ENCODE peak calls at places on chromosomes 4 and X, in four cellular contexts. F is IMR-90, B is K562, D is keratinocyte. Z is an unnamed sample.

GRCh38 chrX:57044226-57044625 is 48.9 kb upstream of the SPIN3 start:
- DNase-seq in F (no peak), B (no peak), D (no peak), Z (no peak)

GRCh38 chr4:53240573-53240972 is 125.3 kb downstream of the SCFD2 start:
- DNase-seq in F (no peak), B (no peak), D (no peak), Z (no peak)

GRCh38 chr4:113146876-113147358 is 97.5 kb downstream of the ANK2 start:
- DNase-seq in F (no peak), B (no peak), D (no peak), Z (peak; percentile 5)

GRCh38 chrX:51837926-51838325 is 55.5 kb upstream of the MAGED1 start:
- DNase-seq in F (peak; percentile 52), B (no peak), D (no peak), Z (peak; percentile 37)

GRCh38 chrX:120090208-120090607 is 12.7 kb upstream of the RHOXF2B start:
- DNase-seq in F (no peak), B (no peak), D (no peak), Z (no peak)

GRCh38 chrX:8731579-8732395 is at the start of gene ANOS1:
- DNase-seq in F (no peak), B (no peak), D (no peak), Z (peak; percentile 52)

GRCh38 chr4:128521634-128522253 is 234.1 kb upstream of the PGRMC2 start:
- DNase-seq in F (peak; percentile 59), B (peak; percentile 47), D (no peak), Z (peak; percentile 95)

GRCh38 chrX:4550018-4550417 is 836.6 kb upstream of the PRKX start:
- DNase-seq in F (no peak), B (no peak), D (no peak), Z (no peak)

GRCh38 chr4:13219971-13220370 is 264.2 kb downstream of the RAB28 start:
- DNase-seq in F (no peak), B (no peak), D (no peak), Z (no peak)

GRCh38 chr4:103118171-103118570 is 18.5 kb upstream of the BDH2 start:
- DNase-seq in F (peak; percentile 46), B (no peak), D (no peak), Z (no peak)

GRCh38 chr4:37748546-37748945 is 62.4 kb upstream of the RELL1 start:
- DNase-seq in F (no peak), B (no peak), D (no peak), Z (no peak)

GRCh38 chr4:122045533-122045932 is 93.7 kb upstream of the TRPC3 start:
- DNase-seq in F (peak; percentile 96), B (no peak), D (peak; percentile 75), Z (peak; percentile 78)

GRCh38 chr4:162557516-162558106 is 393.8 kb upstream of the FSTL5 start:
- DNase-seq in F (no peak), B (no peak), D (no peak), Z (no peak)

GRCh38 chrX:155068165-155068564 is 2.8 kb downstream of the CMC4 start:
- DNase-seq in F (peak; percentile 70), B (no peak), D (no peak), Z (peak; percentile 44)

GRCh38 chr4:20487852-20488251 is 212.4 kb upstream of the PACRGL start:
- DNase-seq in F (peak; percentile 25), B (no peak), D (no peak), Z (no peak)

GRCh38 chrX:130173190-130173895 is 1.6 kb downstream of the RAB33A start:
- DNase-seq in F (peak; percentile 91), B (peak; percentile 43), D (no peak), Z (peak; percentile 48)

GRCh38 chrX:21373637-21374162 is 518 bp upstream of the CNKSR2 start:
- DNase-seq in F (no peak), B (no peak), D (no peak), Z (no peak)

GRCh38 chr4:155025762-155026457 is 182.5 kb upstream of the NPY2R start:
- DNase-seq in F (no peak), B (peak; percentile 16), D (no peak), Z (peak; percentile 85)

GRCh38 chrX:102546818-102547493 is 30.4 kb upstream of the TMSB15A start:
- DNase-seq in F (no peak), B (no peak), D (no peak), Z (no peak)

GRCh38 chr4:94852601-94853000 is 94.8 kb downstream of the BMPR1B start:
- DNase-seq in F (no peak), B (no peak), D (no peak), Z (no peak)

GRCh38 chr4:47535567-47536147 is 50.6 kb downstream of the ATP10D start:
- DNase-seq in F (no peak), B (no peak), D (no peak), Z (no peak)

GRCh38 chrX:109925656-109926055 is 77.3 kb upstream of the TMEM164 start:
- DNase-seq in F (no peak), B (no peak), D (no peak), Z (no peak)

GRCh38 chr4:94345267-94345666 is 2.6 kb upstream of the HPGDS start:
- DNase-seq in F (no peak), B (no peak), D (no peak), Z (no peak)

GRCh38 chr4:128776794-128777216 is 32.7 kb upstream of the JADE1 start:
- DNase-seq in F (peak; percentile 95), B (no peak), D (no peak), Z (peak; percentile 70)

GRCh38 chrX:48890296-48890925 is 7.2 kb downstream of the TIMM17B start:
- DNase-seq in F (no peak), B (no peak), D (no peak), Z (no peak)

GRCh38 chrX:30612250-30612655 is 34.7 kb upstream of the TASL start:
- DNase-seq in F (no peak), B (no peak), D (no peak), Z (no peak)

GRCh38 chrX:39953027-39953426 is 144.7 kb downstream of the BCOR start:
- DNase-seq in F (no peak), B (no peak), D (no peak), Z (no peak)
- H3K4me2 ChIP-seq in F (no peak overlapping the region), B (no peak overlapping the region), D (no peak overlapping the region), Z (no peak overlapping the region)

GRCh38 chrX:136780241-136780640 is 491 bp downstream of the ARHGEF6 start:
- DNase-seq in F (no peak), B (no peak), D (no peak), Z (no peak)

GRCh38 chrX:136780738-136781137 is at the start of gene ARHGEF6:
- DNase-seq in F (no peak), B (no peak), D (no peak), Z (no peak)

GRCh38 chrX:136778914-136779313 is 1.8 kb downstream of the ARHGEF6 start:
- DNase-seq in F (no peak), B (no peak), D (no peak), Z (no peak)

GRCh38 chrX:136778020-136778419 is 2.7 kb downstream of the ARHGEF6 start:
- DNase-seq in F (no peak), B (no peak), D (no peak), Z (no peak)

DNA sequence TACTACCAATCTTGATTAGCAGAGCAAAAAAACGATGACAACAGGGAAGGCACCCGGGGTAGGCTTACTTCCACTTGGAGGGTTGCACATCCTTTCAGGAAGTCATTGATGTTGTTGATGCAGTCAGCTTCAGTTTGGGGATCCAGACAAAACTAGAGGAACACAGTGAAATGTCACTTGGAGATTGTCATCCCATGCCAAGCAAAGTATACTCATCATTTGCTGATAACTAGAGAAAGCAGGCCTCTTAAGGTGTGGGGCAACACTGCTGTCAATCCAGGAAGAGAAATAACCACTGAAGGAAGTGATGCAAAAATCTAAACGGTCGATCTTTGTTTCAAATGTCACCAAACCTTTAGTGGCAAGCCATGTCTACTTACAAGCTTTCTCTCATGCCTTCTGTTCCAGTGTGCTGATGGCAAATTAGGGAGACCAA is 1.4 kb downstream of the ARHGEF6 start:
- DNase-seq in F (no peak), B (no peak), D (no peak), Z (no peak)
- H3K9me1 ChIP-seq in F (no peaks in the 10 kb centered on the region), B (no peaks in the 10 kb centered on the region), D (no peaks in the 10 kb centered on the region), Z (no peaks in the 10 kb centered on the region)

DNA sequence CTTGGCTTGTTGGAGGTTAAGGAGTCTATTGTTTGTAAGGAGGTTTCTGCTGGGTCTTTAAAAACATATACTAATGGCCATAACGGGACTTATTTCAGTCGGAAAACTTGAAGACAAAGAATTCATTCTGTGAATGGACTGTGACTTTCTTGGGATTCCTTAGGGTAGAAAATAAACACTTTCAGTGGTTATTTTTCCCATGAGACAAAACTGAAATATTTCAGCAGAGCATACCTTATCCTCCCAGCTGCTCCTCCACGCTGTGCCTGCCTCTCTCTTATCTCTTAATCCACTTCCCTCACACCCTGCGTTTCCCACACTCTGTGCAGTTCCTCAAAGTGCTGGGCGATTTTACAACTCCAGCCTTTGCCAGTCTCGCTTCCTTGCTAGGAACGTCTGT is 47.1 kb upstream of the SORBS2 start:
- DNase-seq in F (no peak), B (no peak), D (no peak), Z (peak; percentile 74)
- H3K4me2 ChIP-seq in F (no peak overlapping the region), B (no peak overlapping the region), D (no peak overlapping the region), Z (no peak overlapping the region)

DNA sequence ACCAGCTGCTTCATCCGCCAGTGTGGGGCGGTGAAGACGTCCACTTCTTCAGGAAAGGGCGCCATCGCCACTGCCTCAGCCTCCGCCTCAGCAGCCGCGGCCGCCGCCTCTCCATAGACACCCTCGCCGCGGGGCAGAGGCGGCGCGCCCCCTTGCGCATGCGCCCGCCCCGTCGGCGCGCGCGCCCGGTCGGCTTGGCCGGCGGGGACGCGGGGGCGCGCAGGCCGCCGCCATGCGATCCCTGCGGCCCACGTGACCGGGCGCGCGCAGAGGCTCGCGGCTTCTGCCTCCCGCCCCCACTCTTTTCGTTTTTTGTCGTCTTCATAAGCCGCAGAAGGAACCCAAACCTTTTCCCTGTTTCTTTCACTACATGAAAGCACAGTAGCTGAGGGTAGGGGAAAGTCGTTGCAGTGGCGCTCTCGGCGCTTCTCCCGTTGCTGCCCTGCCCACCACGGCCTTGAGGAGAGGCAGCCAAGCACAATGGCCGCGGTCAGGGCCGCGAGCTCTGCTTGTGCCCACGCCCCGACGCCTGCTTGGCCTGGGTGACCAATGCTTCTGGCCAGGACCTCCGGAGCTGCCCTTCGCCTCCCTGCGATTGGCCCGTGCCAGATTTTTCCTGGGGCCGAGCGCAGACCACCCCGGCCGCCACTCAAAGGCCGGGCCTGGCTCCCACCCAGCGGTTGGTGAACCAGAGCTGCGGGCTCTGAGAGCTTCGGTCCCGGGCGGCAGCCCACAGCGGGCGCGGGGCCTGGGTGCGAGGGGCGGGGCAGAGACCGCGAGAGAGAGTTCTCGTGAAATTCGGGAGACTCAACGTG is at the start of gene FBXL5:
- DNase-seq in F (peak; percentile 84), B (peak; percentile 97), D (no peak), Z (peak; percentile 86)
- H3K9me1 ChIP-seq in F (no peaks in the 10 kb centered on the region), B (no peaks in the 10 kb centered on the region), D (no peaks in the 10 kb centered on the region), Z (no peaks in the 10 kb centered on the region)

GRCh38 chr4:98143001-98143899 is at the start of gene STPG2:
- DNase-seq in F (peak; percentile 81), B (peak; percentile 76), D (peak; percentile 49), Z (peak; percentile 87)
- H3K4me2 ChIP-seq in F (peak within 1 kb of the TSS; percentile 89), B (peak within 1 kb of the TSS; percentile 63), D (peak within 1 kb of the TSS; percentile 70), Z (peak within 1 kb of the TSS; percentile 92)

GRCh38 chr4:84146300-84146942 is 352.7 kb downstream of the NKX6-1 start:
- DNase-seq in F (no peak), B (no peak), D (no peak), Z (no peak)

GRCh38 chr4:84151574-84151973 is 347.5 kb downstream of the NKX6-1 start:
- DNase-seq in F (no peak), B (no peak), D (no peak), Z (no peak)

DNA sequence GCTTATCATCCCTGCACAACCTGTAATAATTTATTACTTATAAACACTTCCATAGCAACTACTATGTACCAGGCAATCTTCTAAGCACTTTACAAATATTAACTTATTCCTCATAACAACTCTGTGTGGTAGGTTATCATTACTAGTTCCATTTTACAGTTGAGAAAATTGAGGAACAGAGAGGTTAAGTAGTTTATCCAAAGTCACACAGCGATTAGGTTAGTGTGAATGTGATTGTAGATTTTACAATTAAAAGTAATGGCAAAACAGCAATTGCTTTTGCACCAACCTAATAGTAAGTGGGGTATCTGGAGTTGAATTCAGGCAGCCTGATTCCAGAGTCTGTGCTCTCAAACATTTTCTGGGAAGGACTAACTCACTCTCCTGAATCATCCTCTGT is 348.9 kb downstream of the NKX6-1 start:
- DNase-seq in F (no peak), B (no peak), D (no peak), Z (no peak)
- H3K9me1 ChIP-seq in F (no peaks in the 10 kb centered on the region), B (no peaks in the 10 kb centered on the region), D (no peaks in the 10 kb centered on the region), Z (no peaks in the 10 kb centered on the region)